ENCODE peak calls at places on chromosomes 7 and 10, in five cellular contexts. One of them, this sample, is unnamed.

GRCh38 chr7:102122026-102122425 is 164.6 kb upstream of the SH2B2 start:
- DNase-seq in bronchial epithelial cell: peak; percentile 40
- DNase-seq in activated CD4-positive, CD25-positive, alpha-beta regulatory T cell treated with anti-CD3 and anti-CD28 coated beads, Interleukin-2, amount 50 U/mL, for 72 hours: no peak
- DNase-seq in heart right ventricle: no peak
- DNase-seq in HTR-8/SVneo: no peak
- DNase-seq in this sample: no peak

GRCh38 chr10:47282657-47283018 is 17.4 kb upstream of the GDF10 start:
- DNase-seq in bronchial epithelial cell: no peak
- DNase-seq in activated CD4-positive, CD25-positive, alpha-beta regulatory T cell treated with anti-CD3 and anti-CD28 coated beads, Interleukin-2, amount 50 U/mL, for 72 hours: no peak
- DNase-seq in heart right ventricle: no peak
- DNase-seq in HTR-8/SVneo: no peak
- DNase-seq in this sample: no peak

GRCh38 chr10:104300736-104301292 is 31.8 kb downstream of the GSTO2 start:
- DNase-seq in bronchial epithelial cell: peak; percentile 91
- DNase-seq in activated CD4-positive, CD25-positive, alpha-beta regulatory T cell treated with anti-CD3 and anti-CD28 coated beads, Interleukin-2, amount 50 U/mL, for 72 hours: no peak
- DNase-seq in heart right ventricle: peak; percentile 67
- DNase-seq in HTR-8/SVneo: peak; percentile 83
- DNase-seq in this sample: peak; percentile 78

GRCh38 chr7:18499407-18500197 is 4.1 kb downstream of the HDAC9 start:
- DNase-seq in bronchial epithelial cell: peak; percentile 50
- DNase-seq in activated CD4-positive, CD25-positive, alpha-beta regulatory T cell treated with anti-CD3 and anti-CD28 coated beads, Interleukin-2, amount 50 U/mL, for 72 hours: no peak
- DNase-seq in heart right ventricle: no peak
- DNase-seq in HTR-8/SVneo: no peak
- DNase-seq in this sample: peak; percentile 28

GRCh38 chr7:23470290-23471089 is at the start of gene IGF2BP3:
- DNase-seq in bronchial epithelial cell: peak; percentile 34
- DNase-seq in activated CD4-positive, CD25-positive, alpha-beta regulatory T cell treated with anti-CD3 and anti-CD28 coated beads, Interleukin-2, amount 50 U/mL, for 72 hours: peak; percentile 37
- DNase-seq in heart right ventricle: no peak
- DNase-seq in HTR-8/SVneo: peak; percentile 66
- DNase-seq in this sample: no peak

GRCh38 chr10:62464308-62464707 is 90.1 kb downstream of the ZNF365 start:
- DNase-seq in bronchial epithelial cell: no peak
- DNase-seq in activated CD4-positive, CD25-positive, alpha-beta regulatory T cell treated with anti-CD3 and anti-CD28 coated beads, Interleukin-2, amount 50 U/mL, for 72 hours: no peak
- DNase-seq in heart right ventricle: no peak
- DNase-seq in HTR-8/SVneo: no peak
- DNase-seq in this sample: no peak

GRCh38 chr7:83306487-83306886 is 143.8 kb upstream of the PCLO start:
- DNase-seq in bronchial epithelial cell: peak; percentile 18
- DNase-seq in activated CD4-positive, CD25-positive, alpha-beta regulatory T cell treated with anti-CD3 and anti-CD28 coated beads, Interleukin-2, amount 50 U/mL, for 72 hours: no peak
- DNase-seq in heart right ventricle: no peak
- DNase-seq in HTR-8/SVneo: no peak
- DNase-seq in this sample: no peak

GRCh38 chr7:33933611-33934281 is 28.4 kb downstream of the BMPER start:
- DNase-seq in bronchial epithelial cell: peak; percentile 93
- DNase-seq in activated CD4-positive, CD25-positive, alpha-beta regulatory T cell treated with anti-CD3 and anti-CD28 coated beads, Interleukin-2, amount 50 U/mL, for 72 hours: no peak
- DNase-seq in heart right ventricle: no peak
- DNase-seq in HTR-8/SVneo: peak; percentile 34
- DNase-seq in this sample: no peak

GRCh38 chr10:27822286-27822685 is 76.7 kb upstream of the MKX start:
- DNase-seq in bronchial epithelial cell: no peak
- DNase-seq in activated CD4-positive, CD25-positive, alpha-beta regulatory T cell treated with anti-CD3 and anti-CD28 coated beads, Interleukin-2, amount 50 U/mL, for 72 hours: no peak
- DNase-seq in heart right ventricle: no peak
- DNase-seq in HTR-8/SVneo: peak; percentile 10
- DNase-seq in this sample: no peak

GRCh38 chr10:49160110-49160509 is 26.3 kb upstream of the FAM170B start:
- DNase-seq in bronchial epithelial cell: no peak
- DNase-seq in activated CD4-positive, CD25-positive, alpha-beta regulatory T cell treated with anti-CD3 and anti-CD28 coated beads, Interleukin-2, amount 50 U/mL, for 72 hours: no peak
- DNase-seq in heart right ventricle: no peak
- DNase-seq in HTR-8/SVneo: no peak
- DNase-seq in this sample: no peak

GRCh38 chr7:151249732-151250072 is 1.2 kb upstream of the SMARCD3 start:
- DNase-seq in bronchial epithelial cell: peak; percentile 44
- DNase-seq in activated CD4-positive, CD25-positive, alpha-beta regulatory T cell treated with anti-CD3 and anti-CD28 coated beads, Interleukin-2, amount 50 U/mL, for 72 hours: no peak
- DNase-seq in heart right ventricle: peak; percentile 59
- DNase-seq in HTR-8/SVneo: peak; percentile 62
- DNase-seq in this sample: peak; percentile 71

GRCh38 chr10:7121154-7121797 is 289.6 kb downstream of the SFMBT2 start:
- DNase-seq in bronchial epithelial cell: no peak
- DNase-seq in activated CD4-positive, CD25-positive, alpha-beta regulatory T cell treated with anti-CD3 and anti-CD28 coated beads, Interleukin-2, amount 50 U/mL, for 72 hours: peak; percentile 62
- DNase-seq in heart right ventricle: peak; percentile 56
- DNase-seq in HTR-8/SVneo: peak; percentile 62
- DNase-seq in this sample: no peak

GRCh38 chr7:122764902-122765301 is 62.2 kb upstream of the RNF148 start:
- DNase-seq in bronchial epithelial cell: peak; percentile 83
- DNase-seq in activated CD4-positive, CD25-positive, alpha-beta regulatory T cell treated with anti-CD3 and anti-CD28 coated beads, Interleukin-2, amount 50 U/mL, for 72 hours: no peak
- DNase-seq in heart right ventricle: no peak
- DNase-seq in HTR-8/SVneo: no peak
- DNase-seq in this sample: no peak

GRCh38 chr10:48406204-48406603 is 99.7 kb downstream of the MAPK8 start:
- DNase-seq in bronchial epithelial cell: peak; percentile 93
- DNase-seq in activated CD4-positive, CD25-positive, alpha-beta regulatory T cell treated with anti-CD3 and anti-CD28 coated beads, Interleukin-2, amount 50 U/mL, for 72 hours: no peak
- DNase-seq in heart right ventricle: no peak
- DNase-seq in HTR-8/SVneo: no peak
- DNase-seq in this sample: no peak

GRCh38 chr10:133516072-133516471 is 11.1 kb upstream of the CYP2E1 start:
- DNase-seq in bronchial epithelial cell: no peak
- DNase-seq in activated CD4-positive, CD25-positive, alpha-beta regulatory T cell treated with anti-CD3 and anti-CD28 coated beads, Interleukin-2, amount 50 U/mL, for 72 hours: no peak
- DNase-seq in heart right ventricle: no peak
- DNase-seq in HTR-8/SVneo: no peak
- DNase-seq in this sample: no peak

GRCh38 chr10:132523561-132524442 is 13.8 kb upstream of the INPP5A start:
- DNase-seq in bronchial epithelial cell: no peak
- DNase-seq in activated CD4-positive, CD25-positive, alpha-beta regulatory T cell treated with anti-CD3 and anti-CD28 coated beads, Interleukin-2, amount 50 U/mL, for 72 hours: peak; percentile 23
- DNase-seq in heart right ventricle: peak; percentile 3
- DNase-seq in HTR-8/SVneo: no peak
- DNase-seq in this sample: no peak

GRCh38 chr7:70410134-70410750 is 721.7 kb upstream of the GALNT17 start:
- DNase-seq in bronchial epithelial cell: no peak
- DNase-seq in activated CD4-positive, CD25-positive, alpha-beta regulatory T cell treated with anti-CD3 and anti-CD28 coated beads, Interleukin-2, amount 50 U/mL, for 72 hours: no peak
- DNase-seq in heart right ventricle: no peak
- DNase-seq in HTR-8/SVneo: no peak
- DNase-seq in this sample: no peak

GRCh38 chr7:158705234-158705890 is 758 bp upstream of the NCAPG2 start:
- DNase-seq in bronchial epithelial cell: no peak
- DNase-seq in activated CD4-positive, CD25-positive, alpha-beta regulatory T cell treated with anti-CD3 and anti-CD28 coated beads, Interleukin-2, amount 50 U/mL, for 72 hours: no peak
- DNase-seq in heart right ventricle: no peak
- DNase-seq in HTR-8/SVneo: no peak
- DNase-seq in this sample: no peak

GRCh38 chr7:115229401-115230083 is 307.6 kb downstream of the MDFIC start:
- DNase-seq in bronchial epithelial cell: peak; percentile 12
- DNase-seq in activated CD4-positive, CD25-positive, alpha-beta regulatory T cell treated with anti-CD3 and anti-CD28 coated beads, Interleukin-2, amount 50 U/mL, for 72 hours: no peak
- DNase-seq in heart right ventricle: no peak
- DNase-seq in HTR-8/SVneo: no peak
- DNase-seq in this sample: no peak

GRCh38 chr7:4629287-4629905 is 52.7 kb upstream of the FOXK1 start:
- DNase-seq in bronchial epithelial cell: no peak
- DNase-seq in activated CD4-positive, CD25-positive, alpha-beta regulatory T cell treated with anti-CD3 and anti-CD28 coated beads, Interleukin-2, amount 50 U/mL, for 72 hours: no peak
- DNase-seq in heart right ventricle: no peak
- DNase-seq in HTR-8/SVneo: no peak
- DNase-seq in this sample: no peak

GRCh38 chr7:68821846-68822245 is 776.4 kb upstream of the AUTS2 start:
- DNase-seq in bronchial epithelial cell: no peak
- DNase-seq in activated CD4-positive, CD25-positive, alpha-beta regulatory T cell treated with anti-CD3 and anti-CD28 coated beads, Interleukin-2, amount 50 U/mL, for 72 hours: no peak
- DNase-seq in heart right ventricle: no peak
- DNase-seq in HTR-8/SVneo: no peak
- DNase-seq in this sample: no peak

GRCh38 chr7:52154382-52154781 is 837.8 kb upstream of the COBL start:
- DNase-seq in bronchial epithelial cell: no peak
- DNase-seq in activated CD4-positive, CD25-positive, alpha-beta regulatory T cell treated with anti-CD3 and anti-CD28 coated beads, Interleukin-2, amount 50 U/mL, for 72 hours: no peak
- DNase-seq in heart right ventricle: no peak
- DNase-seq in HTR-8/SVneo: no peak
- DNase-seq in this sample: no peak

GRCh38 chr10:90458054-90458453 is 399.8 kb downstream of the HTR7 start:
- DNase-seq in bronchial epithelial cell: peak; percentile 67
- DNase-seq in activated CD4-positive, CD25-positive, alpha-beta regulatory T cell treated with anti-CD3 and anti-CD28 coated beads, Interleukin-2, amount 50 U/mL, for 72 hours: no peak
- DNase-seq in heart right ventricle: no peak
- DNase-seq in HTR-8/SVneo: no peak
- DNase-seq in this sample: no peak

GRCh38 chr7:154744226-154744860 is 258.6 kb downstream of the PAXIP1 start:
- DNase-seq in bronchial epithelial cell: no peak
- DNase-seq in activated CD4-positive, CD25-positive, alpha-beta regulatory T cell treated with anti-CD3 and anti-CD28 coated beads, Interleukin-2, amount 50 U/mL, for 72 hours: no peak
- DNase-seq in heart right ventricle: peak; percentile 38
- DNase-seq in HTR-8/SVneo: peak; percentile 23
- DNase-seq in this sample: peak; percentile 88

GRCh38 chr7:16167531-16167930 is 253.8 kb downstream of the CRPPA start:
- DNase-seq in bronchial epithelial cell: no peak
- DNase-seq in activated CD4-positive, CD25-positive, alpha-beta regulatory T cell treated with anti-CD3 and anti-CD28 coated beads, Interleukin-2, amount 50 U/mL, for 72 hours: no peak
- DNase-seq in heart right ventricle: no peak
- DNase-seq in HTR-8/SVneo: no peak
- DNase-seq in this sample: no peak

GRCh38 chr7:36775061-36775631 is 50.9 kb upstream of the AOAH start:
- DNase-seq in bronchial epithelial cell: no peak
- DNase-seq in activated CD4-positive, CD25-positive, alpha-beta regulatory T cell treated with anti-CD3 and anti-CD28 coated beads, Interleukin-2, amount 50 U/mL, for 72 hours: no peak
- DNase-seq in heart right ventricle: no peak
- DNase-seq in HTR-8/SVneo: no peak
- DNase-seq in this sample: no peak

GRCh38 chr10:14626126-14626525 is 148.6 kb downstream of the FAM107B start:
- DNase-seq in bronchial epithelial cell: no peak
- DNase-seq in activated CD4-positive, CD25-positive, alpha-beta regulatory T cell treated with anti-CD3 and anti-CD28 coated beads, Interleukin-2, amount 50 U/mL, for 72 hours: no peak
- DNase-seq in heart right ventricle: no peak
- DNase-seq in HTR-8/SVneo: no peak
- DNase-seq in this sample: no peak

GRCh38 chr7:116030626-116031276 is at the start of gene TFEC:
- DNase-seq in bronchial epithelial cell: peak; percentile 68
- DNase-seq in activated CD4-positive, CD25-positive, alpha-beta regulatory T cell treated with anti-CD3 and anti-CD28 coated beads, Interleukin-2, amount 50 U/mL, for 72 hours: no peak
- DNase-seq in heart right ventricle: no peak
- DNase-seq in HTR-8/SVneo: no peak
- DNase-seq in this sample: no peak

GRCh38 chr7:149727541-149728476 is 45.6 kb downstream of the ZNF467 start:
- DNase-seq in bronchial epithelial cell: no peak
- DNase-seq in activated CD4-positive, CD25-positive, alpha-beta regulatory T cell treated with anti-CD3 and anti-CD28 coated beads, Interleukin-2, amount 50 U/mL, for 72 hours: no peak
- DNase-seq in heart right ventricle: no peak
- DNase-seq in HTR-8/SVneo: no peak
- DNase-seq in this sample: peak; percentile 55

GRCh38 chr7:106848851-106849442 is 16.1 kb upstream of the PIK3CG start:
- DNase-seq in bronchial epithelial cell: peak; percentile 27
- DNase-seq in activated CD4-positive, CD25-positive, alpha-beta regulatory T cell treated with anti-CD3 and anti-CD28 coated beads, Interleukin-2, amount 50 U/mL, for 72 hours: no peak
- DNase-seq in heart right ventricle: no peak
- DNase-seq in HTR-8/SVneo: peak; percentile 44
- DNase-seq in this sample: no peak

GRCh38 chr10:97049670-97050069 is 136.1 kb downstream of the SLIT1 start:
- DNase-seq in bronchial epithelial cell: no peak
- DNase-seq in activated CD4-positive, CD25-positive, alpha-beta regulatory T cell treated with anti-CD3 and anti-CD28 coated beads, Interleukin-2, amount 50 U/mL, for 72 hours: no peak
- DNase-seq in heart right ventricle: no peak
- DNase-seq in HTR-8/SVneo: no peak
- DNase-seq in this sample: peak; percentile 24

GRCh38 chr10:13272164-13272571 is 27.7 kb downstream of the PHYH start:
- DNase-seq in bronchial epithelial cell: no peak
- DNase-seq in activated CD4-positive, CD25-positive, alpha-beta regulatory T cell treated with anti-CD3 and anti-CD28 coated beads, Interleukin-2, amount 50 U/mL, for 72 hours: no peak
- DNase-seq in heart right ventricle: peak; percentile 51
- DNase-seq in HTR-8/SVneo: no peak
- DNase-seq in this sample: no peak

This sample was measured in pancreas.